ENCODE peak calls at places on chromosome 11, in five cellular contexts. T is CD8-positive, alpha-beta T cell; E is fibroblast of mammary gland; V is neural crest cell; P is tibial nerve. X is an unnamed sample.

GRCh38 chr11:8586184-8586583 is 7.8 kb downstream of the STK33 start:
- DNase-seq in V (no peak), E (no peak), T (no peak), P (no peak), X (no peak)

GRCh38 chr11:8930456-8931175 is 2.1 kb downstream of the C11orf16 start:
- DNase-seq in P (no peak), E (no peak), V (no peak), T (no peak), X (no peak)

GRCh38 chr11:87213444-87213843 is 175.7 kb downstream of the TMEM135 start:
- DNase-seq in E (no peak), T (no peak), P (no peak), V (no peak), X (no peak)

GRCh38 chr11:65423516-65424199 is 1.1 kb downstream of the NEAT1 start:
- DNase-seq in P (peak), E (peak), V (no peak), T (peak), X (no peak)

GRCh38 chr11:128282053-128282452 is 305.3 kb downstream of the ETS1 start:
- DNase-seq in V (no peak), E (no peak), P (no peak), T (no peak), X (no peak)

GRCh38 chr11:86140334-86140733 is 71.5 kb upstream of the PICALM start:
- DNase-seq in E (no peak), V (no peak), T (no peak), P (no peak), X (no peak)

GRCh38 chr11:108593214-108593909 is at the start of gene EXPH5:
- DNase-seq in V (peak), T (peak), E (peak), P (peak), X (peak)

GRCh38 chr11:44556735-44557409 is 8.6 kb upstream of the CD82 start:
- DNase-seq in T (peak), E (peak), V (peak), P (peak), X (peak)

GRCh38 chr11:10751581-10751940 is 515 bp downstream of the CTR9 start:
- DNase-seq in T (no peak), V (no peak), P (no peak), E (no peak), X (no peak)